ENCODE peak calls at places on chromosomes 16 and 17, in eight cellular contexts. One of them, this sample, is unnamed.

GRCh38 chr17:29982991-29983390 is 41.6 kb downstream of the EFCAB5 start:
- DNase-seq in NCI-H460: no peak
- DNase-seq in PC-9: no peak
- DNase-seq in SK-N-DZ: peak
- DNase-seq in GM10248: no peak
- DNase-seq in COR-L47: no peak
- DNase-seq in mesenchymal stem cell: no peak
- DNase-seq in nucleus accumbens: no peak
- DNase-seq in this sample: no peak

GRCh38 chr16:69781118-69781517 is 19.0 kb downstream of the WWP2 start:
- DNase-seq in NCI-H460: no peak
- DNase-seq in PC-9: no peak
- DNase-seq in SK-N-DZ: no peak
- DNase-seq in GM10248: no peak
- DNase-seq in COR-L47: no peak
- DNase-seq in mesenchymal stem cell: no peak
- DNase-seq in nucleus accumbens: no peak
- DNase-seq in this sample: no peak

GRCh38 chr17:62790554-62790953 is 17.6 kb downstream of the MARCHF10 start:
- DNase-seq in NCI-H460: peak
- DNase-seq in PC-9: peak
- DNase-seq in SK-N-DZ: no peak
- DNase-seq in GM10248: no peak
- DNase-seq in COR-L47: no peak
- DNase-seq in mesenchymal stem cell: peak
- DNase-seq in nucleus accumbens: no peak
- DNase-seq in this sample: no peak

GRCh38 chr16:58500329-58501241 is 642 bp downstream of the NDRG4 start:
- DNase-seq in NCI-H460: no peak
- DNase-seq in PC-9: no peak
- DNase-seq in SK-N-DZ: no peak
- DNase-seq in GM10248: peak
- DNase-seq in COR-L47: peak
- DNase-seq in mesenchymal stem cell: peak
- DNase-seq in nucleus accumbens: no peak
- DNase-seq in this sample: peak

GRCh38 chr16:88582912-88583575 is 12.8 kb downstream of the ZC3H18 start:
- DNase-seq in NCI-H460: no peak
- DNase-seq in PC-9: peak
- DNase-seq in SK-N-DZ: no peak
- DNase-seq in GM10248: no peak
- DNase-seq in COR-L47: no peak
- DNase-seq in mesenchymal stem cell: no peak
- DNase-seq in nucleus accumbens: no peak
- DNase-seq in this sample: no peak

GRCh38 chr17:12022310-12022709 is 1.6 kb downstream of the MAP2K4 start:
- DNase-seq in NCI-H460: no peak
- DNase-seq in PC-9: no peak
- DNase-seq in SK-N-DZ: no peak
- DNase-seq in GM10248: no peak
- DNase-seq in COR-L47: no peak
- DNase-seq in mesenchymal stem cell: no peak
- DNase-seq in nucleus accumbens: no peak
- DNase-seq in this sample: no peak

GRCh38 chr17:58248955-58249269 is 10.5 kb downstream of the LPO start:
- DNase-seq in NCI-H460: no peak
- DNase-seq in PC-9: no peak
- DNase-seq in SK-N-DZ: no peak
- DNase-seq in GM10248: no peak
- DNase-seq in COR-L47: no peak
- DNase-seq in mesenchymal stem cell: no peak
- DNase-seq in nucleus accumbens: no peak
- DNase-seq in this sample: no peak

GRCh38 chr17:83100853-83101391 is 21.5 kb downstream of the METRNL start:
- DNase-seq in NCI-H460: no peak
- DNase-seq in PC-9: no peak
- DNase-seq in SK-N-DZ: no peak
- DNase-seq in GM10248: no peak
- DNase-seq in COR-L47: peak
- DNase-seq in mesenchymal stem cell: no peak
- DNase-seq in nucleus accumbens: no peak
- DNase-seq in this sample: peak

This sample was measured in retina.